ENCODE peak calls at places on chromosomes 2 and 18, in five cellular contexts. C is H1, A is spleen, V is breast epithelium, U is transverse colon. H is an unnamed sample.

GRCh38 chr2:118050386-118050785 is 36.5 kb upstream of the CCDC93 start:
- DNase-seq in U (no peak), V (no peak), A (no peak), C (no peak), H (no peak)

GRCh38 chr2:128317186-128317897 is 1.3 kb downstream of the HS6ST1 start:
- DNase-seq in C (peak), V (peak), A (peak), U (peak), H (peak)

GRCh38 chr18:7467708-7468466 is 99.2 kb upstream of the PTPRM start:
- DNase-seq in A (no peak), C (no peak), U (no peak), V (no peak), H (no peak)

GRCh38 chr2:135667045-135667444 is 74.6 kb upstream of the UBXN4 start:
- DNase-seq in C (no peak), V (no peak), U (no peak), A (no peak), H (no peak)

GRCh38 chr18:37516361-37516853 is 49.2 kb downstream of the CELF4 start:
- DNase-seq in U (no peak), A (no peak), C (no peak), V (no peak), H (no peak)

GRCh38 chr2:177556134-177556533 is 163.6 kb downstream of the AGPS start:
- DNase-seq in A (no peak), V (no peak), C (no peak), U (no peak), H (no peak)

GRCh38 chr2:120547662-120548061 is 188.0 kb upstream of the GLI2 start:
- DNase-seq in C (no peak), A (peak), U (no peak), V (no peak), H (no peak)

GRCh38 chr18:47036298-47036874 is 965 bp upstream of the ELOA2 start:
- DNase-seq in C (no peak), U (no peak), A (no peak), V (no peak), H (no peak)

GRCh38 chr18:65547046-65547445 is 203.8 kb upstream of the CDH7 start:
- DNase-seq in U (no peak), C (no peak), V (no peak), A (no peak), H (no peak)

GRCh38 chr2:113754989-113755689 is 1.3 kb downstream of the SLC35F5 start:
- DNase-seq in U (no peak), A (no peak), C (no peak), V (no peak), H (no peak)

GRCh38 chr2:147739531-147739930 is 105.3 kb upstream of the ACVR2A start:
- DNase-seq in V (no peak), U (no peak), C (no peak), A (no peak), H (no peak)

GRCh38 chr18:79578396-79579260 is 101.0 kb upstream of the CTDP1 start:
- DNase-seq in V (no peak), A (peak), C (no peak), U (peak), H (no peak)

GRCh38 chr2:109612991-109613921 is 510 bp downstream of the SEPTIN10 start:
- DNase-seq in C (no peak), A (no peak), V (peak), U (peak), H (no peak)

GRCh38 chr2:109615637-109616144 is 1.5 kb downstream of the SOWAHC start:
- DNase-seq in U (peak), A (no peak), V (no peak), C (no peak), H (no peak)

GRCh38 chr2:109614715-109615636 is 812 bp downstream of the SOWAHC start:
- DNase-seq in C (no peak), V (peak), A (peak), U (peak), H (no peak)

GRCh38 chr2:109616184-109616583 is 2.0 kb downstream of the SOWAHC start:
- DNase-seq in U (no peak), C (no peak), A (no peak), V (no peak), H (no peak)

DNA sequence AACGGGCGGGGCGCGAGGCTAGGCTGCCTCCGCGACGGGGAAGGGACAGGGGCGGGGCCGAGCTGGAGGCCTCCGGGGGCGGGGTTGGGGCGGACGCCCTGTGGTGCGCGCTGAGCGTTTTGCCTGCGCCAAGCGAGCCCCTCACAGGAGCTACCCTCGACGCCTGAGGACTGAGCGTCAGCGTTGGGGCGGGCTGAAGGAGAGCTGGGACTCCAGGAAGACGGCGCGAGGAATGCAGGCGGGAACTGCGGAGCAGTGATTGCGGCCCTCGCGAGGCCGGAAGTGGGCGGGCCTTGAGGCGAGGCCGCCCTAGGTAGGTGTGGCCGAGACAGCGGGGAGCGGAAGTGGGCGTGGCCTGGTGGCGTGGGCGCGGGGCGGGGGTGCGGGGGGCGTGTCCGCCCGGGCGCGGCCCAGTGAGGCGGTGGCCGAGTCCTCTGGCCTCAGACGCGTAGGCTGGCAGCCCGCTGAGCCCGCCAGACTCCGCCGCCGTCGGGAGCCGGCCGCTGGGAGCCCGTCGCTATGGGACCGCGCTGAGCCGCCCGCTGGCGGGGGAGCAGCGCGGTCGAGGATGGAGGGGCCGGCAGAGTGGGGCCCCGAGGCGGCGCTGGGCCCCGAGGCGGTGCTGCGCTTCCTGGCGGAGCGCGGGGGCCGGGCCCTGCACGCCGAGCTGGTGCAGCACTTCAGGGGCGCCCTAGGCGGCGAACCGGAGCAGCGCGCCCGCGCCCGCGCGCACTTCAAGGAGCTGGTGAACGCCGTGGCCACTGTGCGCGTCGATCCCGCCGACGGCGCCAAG is at the start of the genes SEPTIN10 and SOWAHC:
- DNase-seq in A (peak), V (peak), C (peak), U (peak), H (peak)
- TF ChIP-seq POLR2A in A (no peak), V (peak), C (peak), U (peak), H (no peak)

DNA sequence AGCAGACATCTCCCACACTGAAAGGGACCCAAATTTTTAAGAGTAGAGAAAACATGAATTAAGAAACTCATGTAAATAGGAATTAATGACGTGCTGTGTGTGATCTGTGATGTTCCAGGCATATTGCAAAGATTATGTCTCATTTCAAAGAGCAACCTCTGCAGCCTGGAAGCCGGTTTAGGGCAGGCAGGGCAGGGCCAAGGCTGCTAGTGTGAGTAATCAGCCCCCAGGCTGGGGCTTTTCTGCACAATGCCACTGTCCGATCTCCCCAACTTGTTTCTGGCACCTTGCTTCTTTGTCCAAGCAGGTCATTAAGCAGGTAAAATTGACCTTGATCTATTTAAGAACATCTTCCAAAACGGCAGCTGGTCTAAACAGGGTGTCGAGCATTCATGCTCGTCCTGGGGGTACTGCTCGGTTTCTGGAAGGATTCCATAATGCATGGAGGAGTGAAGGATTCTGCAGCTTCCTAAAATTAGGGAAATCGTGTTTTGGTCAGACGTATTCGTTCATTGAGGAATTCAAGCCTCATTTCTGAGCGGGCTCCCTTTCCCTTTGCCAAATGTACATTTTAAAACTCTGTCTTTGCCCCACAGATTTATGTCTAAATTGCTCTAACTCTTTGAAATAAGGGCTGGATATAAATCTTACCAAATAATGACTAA is 144.1 kb downstream of the BCL11A start:
- DNase-seq in A (no peak), C (no peak), U (no peak), V (no peak), H (no peak)
- TF ChIP-seq POLR2AphosphoS5 in A (no peak), C (no peak), U (no peak), V (no peak), H (no peak)

GRCh38 chr2:40394597-40394996 is 57.3 kb downstream of the SLC8A1 start:
- DNase-seq in C (no peak), U (no peak), V (no peak), A (no peak), H (no peak)

GRCh38 chr2:40400336-40400953 is 51.4 kb downstream of the SLC8A1 start:
- DNase-seq in C (no peak), U (no peak), V (no peak), A (no peak), H (no peak)

GRCh38 chr2:40397720-40398119 is 54.2 kb downstream of the SLC8A1 start:
- DNase-seq in V (no peak), C (no peak), U (no peak), A (no peak), H (no peak)

GRCh38 chr2:40394030-40394429 is 57.9 kb downstream of the SLC8A1 start:
- DNase-seq in C (no peak), V (no peak), A (no peak), U (no peak), H (no peak)

GRCh38 chr2:40395169-40396023 is 56.5 kb downstream of the SLC8A1 start:
- DNase-seq in A (no peak), V (no peak), C (no peak), U (no peak), H (no peak)
- TF ChIP-seq POLR2A in A (no peak), V (no peak), C (no peak), U (no peak), H (no peak)

DNA sequence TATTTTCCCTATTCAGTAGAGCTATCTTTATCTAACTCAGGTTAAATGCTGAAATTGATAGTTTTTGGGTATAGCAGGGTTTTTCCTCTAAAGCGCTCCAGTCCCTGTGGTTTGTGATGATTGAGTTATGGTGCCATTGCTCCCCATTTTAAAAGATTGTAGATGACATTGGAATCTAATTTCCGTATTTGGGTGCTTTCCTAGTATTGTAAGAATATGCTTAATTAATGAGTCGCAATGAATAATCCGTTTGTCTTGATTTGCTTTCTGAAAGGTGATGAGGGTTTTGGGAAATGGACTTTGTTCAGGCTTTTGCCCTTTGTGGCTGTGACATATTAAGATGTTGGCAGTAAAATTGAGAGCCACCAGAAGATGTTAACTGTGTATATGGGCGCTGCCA is 3.9 kb downstream of the RPS7 start:
- DNase-seq in U (no peak), V (no peak), A (no peak), C (no peak), H (no peak)
- TF ChIP-seq POLR2AphosphoS5 in U (no peak), V (no peak), A (no peak), C (no peak), H (no peak)

DNA sequence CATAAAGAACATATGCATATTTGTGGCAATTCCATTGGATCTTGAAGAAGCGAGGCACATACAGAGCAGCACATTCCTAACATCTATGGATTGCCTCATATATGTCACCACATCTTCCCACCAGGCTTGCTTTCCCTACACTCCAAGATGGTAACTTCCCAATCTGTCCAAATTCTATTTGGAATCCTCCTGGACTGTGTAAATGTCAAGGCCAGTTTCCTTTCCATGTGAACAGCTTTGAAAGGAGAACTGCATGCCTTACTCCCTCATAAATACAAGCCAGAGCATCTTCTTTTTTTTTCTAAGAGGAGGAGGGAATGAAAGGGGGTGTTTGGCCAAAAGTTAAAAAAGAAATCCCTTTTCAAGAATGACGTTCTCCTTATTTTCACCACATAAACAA is 103.8 kb upstream of the OSR1 start:
- DNase-seq in V (no peak), U (no peak), C (no peak), A (no peak), H (no peak)
- TF ChIP-seq POLR2A in V (no peak), U (no peak), C (no peak), A (no peak), H (no peak)

GRCh38 chr2:161223139-161223732 is 63.0 kb downstream of the TANK start:
- DNase-seq in C (no peak), V (no peak), A (no peak), U (no peak), H (no peak)
- TF ChIP-seq POLR2AphosphoS5 in C (no peak), V (no peak), A (no peak), U (no peak), H (no peak)

GRCh38 chr2:171492664-171493063 is 29.6 kb upstream of the CYBRD1 start:
- DNase-seq in U (peak), V (no peak), C (no peak), A (no peak), H (no peak)
- TF ChIP-seq POLR2A in U (no peak), V (no peak), C (no peak), A (no peak), H (no peak)

GRCh38 chr2:30184035-30184434 is 37.2 kb downstream of the YPEL5 start:
- DNase-seq in A (no peak), V (no peak), C (no peak), U (no peak), H (no peak)
- TF ChIP-seq POLR2AphosphoS5 in A (no peak), V (no peak), C (no peak), U (no peak), H (no peak)

H was measured in GM12892.